ENCODE peak calls at places on chromosomes 13 and 19, in six cellular contexts. One of them, this sample, is unnamed.

GRCh38 chr13:28239374-28239773 is 101.0 kb downstream of the PAN3 start:
- DNase-seq in HepG2: no peak
- DNase-seq in GM12891: no peak
- DNase-seq in H1: no peak
- DNase-seq in GM12878: no peak
- DNase-seq in K562: no peak
- DNase-seq in this sample: no peak

GRCh38 chr19:40646564-40647254 is 43.7 kb downstream of the NUMBL start:
- DNase-seq in K562: no peak
- DNase-seq in GM12891: no peak
- DNase-seq in H1: no peak
- DNase-seq in HepG2: no peak
- DNase-seq in GM12878: no peak
- DNase-seq in this sample: no peak

GRCh38 chr19:37966211-37967072 is 59.4 kb downstream of the SIPA1L3 start:
- DNase-seq in H1: no peak
- DNase-seq in K562: no peak
- DNase-seq in GM12878: no peak
- DNase-seq in GM12891: no peak
- DNase-seq in HepG2: no peak
- DNase-seq in this sample: no peak

GRCh38 chr19:18173572-18174294 is at the start of gene IFI30:
- DNase-seq in GM12891: peak; percentile 84
- DNase-seq in K562: peak; percentile 85
- DNase-seq in HepG2: peak; percentile 68
- DNase-seq in GM12878: peak; percentile 79
- DNase-seq in H1: peak; percentile 84
- DNase-seq in this sample: peak; percentile 88

GRCh38 chr13:75101997-75102720 is 379.8 kb downstream of the TBC1D4 start:
- DNase-seq in K562: no peak
- DNase-seq in GM12878: no peak
- DNase-seq in H1: no peak
- DNase-seq in HepG2: no peak
- DNase-seq in GM12891: no peak
- DNase-seq in this sample: no peak

GRCh38 chr19:20926796-20927195 is 3.7 kb downstream of the ZNF85 start:
- DNase-seq in GM12878: no peak
- DNase-seq in K562: no peak
- DNase-seq in HepG2: peak; percentile 2
- DNase-seq in H1: no peak
- DNase-seq in GM12891: no peak
- DNase-seq in this sample: no peak

GRCh38 chr13:112346173-112346898 is 29.8 kb upstream of the SPACA7 start:
- DNase-seq in GM12891: no peak
- DNase-seq in H1: peak; percentile 68
- DNase-seq in GM12878: no peak
- DNase-seq in HepG2: no peak
- DNase-seq in K562: peak; percentile 6
- DNase-seq in this sample: no peak

GRCh38 chr19:11265785-11266236 is 3.5 kb upstream of the DOCK6 start:
- DNase-seq in H1: no peak
- DNase-seq in GM12878: no peak
- DNase-seq in HepG2: peak; percentile 93
- DNase-seq in K562: no peak
- DNase-seq in GM12891: no peak
- DNase-seq in this sample: no peak

GRCh38 chr19:9705836-9706235 is 30.9 kb upstream of the ZNF562 start:
- DNase-seq in K562: no peak
- DNase-seq in HepG2: no peak
- DNase-seq in GM12891: no peak
- DNase-seq in GM12878: no peak
- DNase-seq in H1: no peak
- DNase-seq in this sample: no peak

GRCh38 chr19:54654447-54655321 is 8.1 kb upstream of the LILRB4 start:
- DNase-seq in GM12891: no peak
- DNase-seq in HepG2: no peak
- DNase-seq in GM12878: no peak
- DNase-seq in H1: no peak
- DNase-seq in K562: peak; percentile 69
- DNase-seq in this sample: no peak

GRCh38 chr13:25372275-25373081 is 704 bp downstream of the ATP8A2 start:
- DNase-seq in GM12878: no peak
- DNase-seq in H1: peak; percentile 69
- DNase-seq in K562: no peak
- DNase-seq in GM12891: no peak
- DNase-seq in HepG2: no peak
- DNase-seq in this sample: no peak

GRCh38 chr19:2488405-2488941 is 12.5 kb downstream of the GADD45B start:
- DNase-seq in GM12891: no peak
- DNase-seq in HepG2: no peak
- DNase-seq in GM12878: no peak
- DNase-seq in H1: no peak
- DNase-seq in K562: no peak
- DNase-seq in this sample: no peak

GRCh38 chr19:31071157-31071855 is 277.9 kb downstream of the TSHZ3 start:
- DNase-seq in H1: no peak
- DNase-seq in K562: no peak
- DNase-seq in GM12878: no peak
- DNase-seq in GM12891: no peak
- DNase-seq in HepG2: no peak
- DNase-seq in this sample: no peak

GRCh38 chr13:80224468-80224867 is 116.5 kb downstream of the SPRY2 start:
- DNase-seq in GM12891: no peak
- DNase-seq in H1: no peak
- DNase-seq in GM12878: no peak
- DNase-seq in HepG2: no peak
- DNase-seq in K562: no peak
- DNase-seq in this sample: no peak

GRCh38 chr19:51607077-51607476 is 23.1 kb downstream of the SIGLEC5 start:
- DNase-seq in GM12891: peak; percentile 73
- DNase-seq in HepG2: no peak
- DNase-seq in K562: no peak
- DNase-seq in GM12878: peak; percentile 90
- DNase-seq in H1: no peak
- DNase-seq in this sample: peak; percentile 78

GRCh38 chr13:113086991-113087922 is 18.3 kb upstream of the F7 start:
- DNase-seq in HepG2: no peak
- DNase-seq in GM12891: no peak
- DNase-seq in K562: no peak
- DNase-seq in GM12878: no peak
- DNase-seq in H1: no peak
- DNase-seq in this sample: no peak

GRCh38 chr13:48131481-48131992 is 36.6 kb upstream of the MED4 start:
- DNase-seq in K562: no peak
- DNase-seq in HepG2: no peak
- DNase-seq in GM12891: no peak
- DNase-seq in H1: no peak
- DNase-seq in GM12878: no peak
- DNase-seq in this sample: no peak

GRCh38 chr13:29923554-29924481 is 73.4 kb upstream of the UBL3 start:
- DNase-seq in GM12878: no peak
- DNase-seq in GM12891: peak; percentile 47
- DNase-seq in K562: peak; percentile 61
- DNase-seq in HepG2: peak; percentile 99
- DNase-seq in H1: peak; percentile 81
- DNase-seq in this sample: peak; percentile 52

GRCh38 chr19:45753548-45753947 is 15.5 kb downstream of the SIX5 start:
- DNase-seq in K562: peak; percentile 44
- DNase-seq in H1: peak; percentile 77
- DNase-seq in GM12891: no peak
- DNase-seq in HepG2: no peak
- DNase-seq in GM12878: no peak
- DNase-seq in this sample: peak; percentile 19

GRCh38 chr19:42121666-42122069 is 10.6 kb downstream of the POU2F2 start:
- DNase-seq in K562: no peak
- DNase-seq in H1: no peak
- DNase-seq in HepG2: no peak
- DNase-seq in GM12891: no peak
- DNase-seq in GM12878: peak; percentile 52
- DNase-seq in this sample: peak; percentile 66

GRCh38 chr19:42246143-42246868 is 3.9 kb upstream of the GSK3A start:
- DNase-seq in GM12891: no peak
- DNase-seq in K562: peak; percentile 65
- DNase-seq in HepG2: no peak
- DNase-seq in GM12878: no peak
- DNase-seq in H1: peak; percentile 77
- DNase-seq in this sample: no peak

GRCh38 chr13:19888799-19889198 is 25.4 kb upstream of the ZMYM5 start:
- DNase-seq in K562: no peak
- DNase-seq in HepG2: no peak
- DNase-seq in GM12891: no peak
- DNase-seq in H1: no peak
- DNase-seq in GM12878: no peak
- DNase-seq in this sample: no peak

GRCh38 chr13:102830646-102831045 is 15.2 kb upstream of the ERCC5 start:
- DNase-seq in H1: no peak
- DNase-seq in HepG2: peak; percentile 73
- DNase-seq in GM12878: no peak
- DNase-seq in K562: no peak
- DNase-seq in GM12891: no peak
- DNase-seq in this sample: no peak

GRCh38 chr13:85148009-85148408 is 651.2 kb downstream of the SLITRK6 start:
- DNase-seq in HepG2: peak; percentile 1
- DNase-seq in H1: no peak
- DNase-seq in GM12891: no peak
- DNase-seq in GM12878: no peak
- DNase-seq in K562: no peak
- DNase-seq in this sample: no peak

GRCh38 chr13:101639711-101640110 is 187.2 kb downstream of the ITGBL1 start:
- DNase-seq in K562: no peak
- DNase-seq in GM12878: no peak
- DNase-seq in H1: no peak
- DNase-seq in GM12891: no peak
- DNase-seq in HepG2: no peak
- DNase-seq in this sample: no peak

GRCh38 chr13:101640797-101641400 is 188.4 kb downstream of the ITGBL1 start:
- DNase-seq in H1: no peak
- DNase-seq in GM12891: no peak
- DNase-seq in K562: no peak
- DNase-seq in HepG2: no peak
- DNase-seq in GM12878: no peak
- DNase-seq in this sample: no peak
- TF ChIP-seq TAF1 in H1: no peak
- TF ChIP-seq TAF1 in GM12891: no peak
- TF ChIP-seq TAF1 in K562: no peak
- TF ChIP-seq TAF1 in HepG2: no peak
- TF ChIP-seq TAF1 in GM12878: no peak
- TF ChIP-seq TAF1 in this sample: no peak

GRCh38 chr13:54206601-54207000 is 1178.0 kb downstream of the OLFM4 start:
- DNase-seq in K562: no peak
- DNase-seq in H1: no peak
- DNase-seq in HepG2: no peak
- DNase-seq in GM12891: no peak
- DNase-seq in GM12878: no peak
- DNase-seq in this sample: no peak

GRCh38 chr13:54210397-54211050 is 1181.9 kb downstream of the OLFM4 start:
- DNase-seq in H1: no peak
- DNase-seq in HepG2: no peak
- DNase-seq in GM12891: no peak
- DNase-seq in K562: no peak
- DNase-seq in GM12878: no peak
- DNase-seq in this sample: no peak
- TF ChIP-seq POLR2AphosphoS5 in H1: no peak
- TF ChIP-seq POLR2AphosphoS5 in HepG2: no peak
- TF ChIP-seq POLR2AphosphoS5 in GM12891: no peak
- TF ChIP-seq POLR2AphosphoS5 in K562: no peak
- TF ChIP-seq POLR2AphosphoS5 in GM12878: no peak
- TF ChIP-seq POLR2AphosphoS5 in this sample: no peak

DNA sequence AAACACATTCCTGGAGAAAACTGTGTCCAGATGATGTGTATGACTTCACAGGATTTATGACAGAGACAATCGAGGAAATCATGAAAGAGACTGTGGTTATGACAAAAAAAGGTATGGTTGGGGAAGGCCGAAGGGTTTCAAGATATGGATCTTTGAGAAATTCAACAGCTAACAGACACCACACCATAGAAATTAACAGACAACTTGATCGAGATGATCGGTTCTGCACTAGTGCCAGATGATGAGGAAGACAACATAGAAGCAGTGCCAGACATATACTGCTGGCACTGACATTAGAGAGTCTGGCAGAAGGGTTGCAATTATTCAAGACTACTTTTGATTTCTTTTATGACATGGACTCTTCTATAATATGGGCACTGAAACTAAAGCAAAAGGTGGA is 37.2 kb downstream of the KCNRG start:
- DNase-seq in GM12891: no peak
- DNase-seq in GM12878: no peak
- DNase-seq in H1: no peak
- DNase-seq in K562: no peak
- DNase-seq in HepG2: no peak
- DNase-seq in this sample: no peak
- TF ChIP-seq POLR2A in GM12891: no peak
- TF ChIP-seq POLR2A in GM12878: no peak
- TF ChIP-seq POLR2A in H1: no peak
- TF ChIP-seq POLR2A in K562: no peak
- TF ChIP-seq POLR2A in HepG2: no peak
- TF ChIP-seq POLR2A in this sample: no peak

GRCh38 chr19:43596842-43597461 is 557 bp downstream of the ZNF576 start:
- DNase-seq in K562: no peak
- DNase-seq in HepG2: no peak
- DNase-seq in H1: no peak
- DNase-seq in GM12891: no peak
- DNase-seq in GM12878: no peak
- DNase-seq in this sample: no peak

GRCh38 chr19:43595605-43595998 is 332 bp downstream of the IRGQ start:
- DNase-seq in GM12891: no peak
- DNase-seq in HepG2: no peak
- DNase-seq in H1: peak; percentile 53
- DNase-seq in K562: no peak
- DNase-seq in GM12878: no peak
- DNase-seq in this sample: no peak

GRCh38 chr19:43594081-43594697 is 1.7 kb downstream of the IRGQ start:
- DNase-seq in H1: no peak
- DNase-seq in GM12891: no peak
- DNase-seq in HepG2: no peak
- DNase-seq in K562: no peak
- DNase-seq in GM12878: no peak
- DNase-seq in this sample: no peak

GRCh38 chr19:43595999-43596841 is at the start of the genes IRGQ and ZNF576:
- DNase-seq in GM12891: peak; percentile 94
- DNase-seq in H1: peak; percentile 100
- DNase-seq in GM12878: peak; percentile 98
- DNase-seq in HepG2: peak; percentile 98
- DNase-seq in K562: peak; percentile 100
- DNase-seq in this sample: peak; percentile 93

GRCh38 chr19:43594710-43595604 is 977 bp downstream of the IRGQ start:
- DNase-seq in H1: peak; percentile 83
- DNase-seq in HepG2: peak; percentile 47
- DNase-seq in GM12878: no peak
- DNase-seq in GM12891: peak; percentile 65
- DNase-seq in K562: peak; percentile 79
- DNase-seq in this sample: peak; percentile 61
- TF ChIP-seq TAF1 in H1: peak; percentile 61
- TF ChIP-seq TAF1 in HepG2: peak; percentile 54
- TF ChIP-seq TAF1 in GM12878: peak; percentile 26
- TF ChIP-seq TAF1 in GM12891: no peak
- TF ChIP-seq TAF1 in K562: peak; percentile 10
- TF ChIP-seq TAF1 in this sample: peak; percentile 35

GRCh38 chr13:91879360-91879759 is 480.9 kb downstream of the GPC5 start:
- DNase-seq in GM12891: no peak
- DNase-seq in HepG2: no peak
- DNase-seq in K562: no peak
- DNase-seq in H1: no peak
- DNase-seq in GM12878: no peak
- DNase-seq in this sample: no peak
- TF ChIP-seq POLR2AphosphoS5 in GM12891: no peak
- TF ChIP-seq POLR2AphosphoS5 in HepG2: no peak
- TF ChIP-seq POLR2AphosphoS5 in K562: no peak
- TF ChIP-seq POLR2AphosphoS5 in H1: no peak
- TF ChIP-seq POLR2AphosphoS5 in GM12878: no peak
- TF ChIP-seq POLR2AphosphoS5 in this sample: no peak

This sample was measured in GM12892.